ENCODE peak calls at places on chromosomes 12 and 14, in eight cellular contexts. Y, T, X, E, K, U, H and C are unnamed samples.

GRCh38 chr12:101087903-101088302 is 122.1 kb downstream of the SLC5A8 start:
- DNase-seq in K (peak), E (no peak), X (no peak), T (no peak), U (no peak), Y (no peak), H (no peak), C (peak)

GRCh38 chr12:107610030-107610859 is 75.4 kb upstream of the PWP1 start:
- DNase-seq in U (peak), K (peak), T (no peak), E (peak), Y (peak), X (no peak), H (peak), C (peak)

GRCh38 chr12:115776399-115776798 is 501.1 kb downstream of the MED13L start:
- DNase-seq in X (no peak), H (no peak), Y (no peak), U (no peak), E (no peak), T (no peak), K (no peak), C (no peak)

GRCh38 chr12:21912318-21912717 is 28.9 kb downstream of the ABCC9 start:
- DNase-seq in H (no peak), Y (no peak), X (no peak), U (peak), E (no peak), T (no peak), K (no peak), C (no peak)

GRCh38 chr12:74891276-74891675 is 318.4 kb downstream of the KCNC2 start:
- DNase-seq in T (no peak), U (no peak), H (no peak), X (no peak), E (no peak), Y (no peak), K (no peak), C (no peak)

GRCh38 chr12:122669397-122670070 is 33.6 kb downstream of the HCAR2 start:
- DNase-seq in K (no peak), H (peak), X (no peak), Y (no peak), T (no peak), E (no peak), U (peak), C (peak)

GRCh38 chr12:51860986-51861385 is 12.5 kb upstream of the FIGNL2 start:
- DNase-seq in U (no peak), Y (no peak), E (no peak), X (no peak), T (no peak), H (no peak), K (no peak), C (no peak)

GRCh38 chr12:123085730-123086487 is 65.0 kb downstream of the PITPNM2 start:
- DNase-seq in K (no peak), Y (no peak), H (peak), T (no peak), E (no peak), X (peak), U (no peak), C (peak)

GRCh38 chr12:65911321-65911720 is 87.0 kb downstream of the HMGA2 start:
- DNase-seq in K (no peak), Y (peak), T (no peak), H (peak), U (peak), E (no peak), X (no peak), C (no peak)

GRCh38 chr12:1879633-1880032 is 38.8 kb downstream of the CACNA2D4 start:
- DNase-seq in X (no peak), E (no peak), Y (no peak), U (no peak), H (no peak), K (no peak), T (no peak), C (no peak)

GRCh38 chr12:111102062-111102735 is 181.8 kb upstream of the MYL2 start:
- DNase-seq in E (no peak), K (no peak), Y (peak), U (no peak), H (no peak), T (no peak), X (peak), C (no peak)

GRCh38 chr14:68792830-68793733 is at the start of gene ZFP36L1:
- DNase-seq in T (no peak), K (peak), U (peak), H (peak), X (peak), E (peak), Y (peak), C (peak)

GRCh38 chr14:97458302-97459137 is 661.3 kb downstream of the VRK1 start:
- DNase-seq in T (peak), U (no peak), X (peak), K (peak), E (no peak), H (peak), Y (no peak), C (no peak)

GRCh38 chr14:50619569-50620141 is 48.5 kb downstream of the SAV1 start:
- DNase-seq in H (peak), K (no peak), Y (peak), E (no peak), U (peak), X (no peak), T (peak), C (no peak)

GRCh38 chr14:101665478-101666078 is 95.9 kb upstream of the PPP2R5C start:
- DNase-seq in K (peak), E (peak), H (peak), Y (peak), T (peak), U (peak), X (peak), C (peak)

GRCh38 chr12:46497739-46498138 is 125.2 kb upstream of the SLC38A2 start:
- DNase-seq in X (no peak), K (no peak), U (no peak), T (no peak), Y (no peak), E (no peak), H (no peak), C (no peak)

GRCh38 chr12:113959096-113959495 is 7.0 kb downstream of the RBM19 start:
- DNase-seq in Y (no peak), T (no peak), H (no peak), X (no peak), U (no peak), E (no peak), K (no peak), C (no peak)

GRCh38 chr12:47527816-47528215 is 178.0 kb downstream of the RPAP3 start:
- DNase-seq in K (no peak), T (no peak), X (no peak), E (no peak), H (peak), Y (no peak), U (peak), C (no peak)

GRCh38 chr12:54762390-54762789 is 91.9 kb upstream of the MUCL1 start:
- DNase-seq in T (no peak), K (no peak), Y (no peak), E (no peak), X (no peak), U (no peak), H (no peak), C (no peak)

GRCh38 chr12:95611676-95612309 is 60.5 kb upstream of the USP44 start:
- DNase-seq in X (no peak), U (no peak), Y (peak), H (no peak), K (no peak), T (peak), E (no peak), C (no peak)

GRCh38 chr12:80165741-80166140 is 66.4 kb downstream of the OTOGL start:
- DNase-seq in K (no peak), X (peak), U (no peak), Y (no peak), E (no peak), H (no peak), T (no peak), C (no peak)

GRCh38 chr14:95536036-95536577 is 1.3 kb downstream of the GLRX5 start:
- DNase-seq in H (no peak), Y (no peak), E (no peak), T (no peak), U (no peak), X (no peak), K (no peak), C (no peak)

GRCh38 chr12:44457465-44457864 is 418.6 kb downstream of the NELL2 start:
- DNase-seq in X (no peak), H (no peak), U (no peak), Y (no peak), T (no peak), K (no peak), E (no peak), C (no peak)

GRCh38 chr12:100827901-100828520 is 33.4 kb downstream of the ANO4 start:
- DNase-seq in H (peak), T (peak), K (peak), U (peak), E (no peak), X (no peak), Y (peak), C (peak)